ENCODE peak calls at places on chromosomes 12 and 14, in five cellular contexts. B is fibroblast of the aortic adventitia, O is astrocyte of the spinal cord, W is breast epithelium, C is hepatocyte. L is an unnamed sample.

GRCh38 chr12:124767075-124767821 is 96.4 kb downstream of the SCARB1 start:
- DNase-seq in B (peak), O (peak), W (no peak), C (peak), L (peak)

GRCh38 chr14:56378474-56378873 is 201.1 kb upstream of the TMEM260 start:
- DNase-seq in B (peak), O (peak), W (no peak), C (no peak), L (no peak)

GRCh38 chr12:52802442-52802841 is 6.5 kb upstream of the KRT3 start:
- DNase-seq in B (no peak), O (no peak), W (no peak), C (no peak), L (no peak)

GRCh38 chr14:55701638-55702037 is 121.6 kb downstream of the KTN1 start:
- DNase-seq in B (peak), O (peak), W (no peak), C (no peak), L (no peak)

GRCh38 chr12:48852734-48853168 is 788 bp upstream of the DDX23 start:
- DNase-seq in B (no peak), O (no peak), W (no peak), C (no peak), L (no peak)

GRCh38 chr12:69095765-69096477 is 143.4 kb upstream of the CPSF6 start:
- DNase-seq in B (peak), O (no peak), W (no peak), C (no peak), L (no peak)

GRCh38 chr14:54650331-54651017 is 83.5 kb downstream of the SAMD4A start:
- DNase-seq in B (peak), O (peak), W (peak), C (no peak), L (no peak)

GRCh38 chr14:74980746-74981661 is 21.7 kb upstream of the EIF2B2 start:
- DNase-seq in B (peak), O (peak), W (no peak), C (no peak), L (no peak)

GRCh38 chr12:57766464-57767311 is at the start of gene CYP27B1:
- DNase-seq in B (peak), O (no peak), W (no peak), C (no peak), L (no peak)

GRCh38 chr12:69719336-69720316 is 19.0 kb upstream of the RAB3IP start:
- DNase-seq in B (no peak), O (no peak), W (no peak), C (no peak), L (no peak)

GRCh38 chr14:68018598-68018997 is 199.0 kb downstream of the RAD51B start:
- DNase-seq in B (no peak), O (no peak), W (no peak), C (no peak), L (no peak)

GRCh38 chr14:60249321-60250251 is 565 bp downstream of the PPM1A start:
- DNase-seq in B (peak), O (peak), W (peak), C (peak), L (peak)
- TF ChIP-seq CTCF in B (no peak), O (no peak), W (no peak), C (no peak), L (no peak)

GRCh38 chr12:110656071-110656655 is 32.8 kb downstream of the HVCN1 start:
- DNase-seq in B (no peak), O (no peak), W (no peak), C (no peak), L (no peak)

GRCh38 chr12:110658242-110658641 is 30.7 kb downstream of the HVCN1 start:
- DNase-seq in B (no peak), O (no peak), W (no peak), C (no peak), L (no peak)

GRCh38 chr12:110661337-110661972 is 27.5 kb downstream of the HVCN1 start:
- DNase-seq in B (no peak), O (no peak), W (peak), C (no peak), L (no peak)

GRCh38 chr12:110657747-110658146 is 31.2 kb downstream of the HVCN1 start:
- DNase-seq in B (peak), O (no peak), W (no peak), C (no peak), L (no peak)

GRCh38 chr12:110658882-110659281 is 30.0 kb downstream of the HVCN1 start:
- DNase-seq in B (no peak), O (no peak), W (no peak), C (no peak), L (no peak)
- H3K4me3 ChIP-seq in B (no peak), O (no peak), W (no peak), C (no peak), L (no peak)

DNA sequence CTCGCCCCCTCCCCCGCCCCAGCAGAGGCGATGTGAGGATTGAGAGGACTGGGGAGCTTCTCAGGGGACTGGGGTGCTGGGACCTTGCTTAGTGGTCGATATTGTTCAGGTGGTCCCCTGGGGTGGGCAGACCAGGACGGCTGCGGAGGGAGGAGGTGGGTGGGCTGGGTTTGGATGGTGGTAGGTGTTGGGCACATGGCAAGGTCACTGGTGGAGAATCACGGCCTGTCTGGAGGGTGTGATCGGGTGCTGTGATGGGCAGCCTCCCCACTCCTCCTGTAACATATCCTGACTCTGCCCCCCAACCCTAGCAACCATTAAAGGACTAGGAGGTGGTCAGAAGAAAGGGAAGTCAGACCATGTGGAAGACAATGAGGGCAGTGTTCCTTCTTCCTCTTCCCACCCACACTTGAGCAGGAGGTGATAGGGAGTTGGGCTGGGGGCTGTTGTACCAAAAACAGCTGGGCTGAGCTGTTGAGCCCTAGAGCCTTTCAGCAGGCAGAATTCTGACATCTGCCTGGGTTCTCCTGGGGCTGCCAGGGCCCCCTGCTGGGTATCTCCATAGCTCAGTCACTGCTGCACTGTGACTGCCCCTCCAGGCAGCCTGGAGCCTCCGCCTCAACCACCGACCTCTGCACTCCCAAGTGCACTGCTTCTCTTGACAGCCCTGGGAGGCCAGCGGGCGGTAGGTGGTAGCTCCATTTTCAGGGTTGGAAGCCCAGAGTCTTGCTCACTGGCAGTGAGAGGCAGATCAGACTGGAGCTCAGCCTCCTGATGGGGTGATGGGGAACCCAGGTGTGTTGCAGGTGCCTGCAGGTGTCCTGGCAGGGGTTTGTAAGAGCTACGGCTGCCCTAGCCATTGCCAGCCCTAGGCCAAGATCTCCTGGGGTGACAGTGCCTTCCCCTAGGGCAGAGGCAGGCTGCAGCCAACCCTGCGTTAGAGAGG is 15.3 kb downstream of the VASH1 start:
- DNase-seq in B (no peak), O (no peak), W (peak), C (no peak), L (no peak)
- TF ChIP-seq CTCF in B (no peak), O (no peak), W (no peak), C (no peak), L (no peak)

GRCh38 chr12:106248177-106248848 is 493 bp upstream of the CKAP4 start:
- DNase-seq in B (peak), O (peak), W (peak), C (peak), L (no peak)

GRCh38 chr12:106243620-106244019 is 4.2 kb downstream of the CKAP4 start:
- DNase-seq in B (no peak), O (no peak), W (no peak), C (no peak), L (no peak)

GRCh38 chr12:106246891-106247730 is 709 bp downstream of the CKAP4 start:
- DNase-seq in B (peak), O (peak), W (peak), C (peak), L (no peak)

GRCh38 chr12:106247731-106248176 is at the start of gene CKAP4:
- DNase-seq in B (peak), O (peak), W (peak), C (peak), L (peak)

GRCh38 chr12:106245767-106246166 is 2.1 kb downstream of the CKAP4 start:
- DNase-seq in B (peak), O (peak), W (peak), C (peak), L (no peak)
- H3K4me3 ChIP-seq in B (peak), O (peak), W (peak), C (peak), L (peak)

GRCh38 chr14:92600318-92601053 is 86.9 kb downstream of the RIN3 start:
- DNase-seq in B (peak), O (peak), W (no peak), C (no peak), L (no peak)
- TF ChIP-seq CTCF in B (no peak), O (peak), W (no peak), C (no peak), L (no peak)

DNA sequence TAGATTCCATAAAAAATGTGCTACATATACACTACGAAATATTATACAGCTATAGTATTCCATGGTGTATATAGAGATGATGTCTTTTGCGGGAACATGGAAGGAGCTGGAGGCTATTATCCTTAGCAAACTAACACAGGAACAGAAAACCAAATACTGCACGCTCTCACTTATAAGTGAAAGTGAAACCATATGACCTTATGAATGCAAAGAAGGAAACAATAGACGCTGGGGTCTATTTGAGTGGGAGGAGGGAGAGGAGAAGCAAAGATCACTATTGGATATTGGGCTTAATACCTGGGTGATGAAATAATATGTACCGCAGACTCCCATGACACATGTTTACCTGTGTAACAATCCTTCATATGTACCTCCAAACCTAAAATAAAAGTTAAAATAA is 142.7 kb downstream of the LRFN5 start:
- DNase-seq in B (peak), O (peak), W (no peak), C (no peak), L (no peak)
- H3K4me3 ChIP-seq in B (peak), O (no peak), W (peak), C (no peak), L (peak)